ENCODE peak calls at places on chromosomes 12 and 14, in ten cellular contexts. V is RWPE1, B is endothelial cell, C is epithelial cell of esophagus, W is transverse colon, Y is GM13976, K is upper lobe of right lung, R is neural progenitor cell, H is activated B cell treated with CpG ODN at 0.5 μM for 24 hours, F is GM06990. Q is an unnamed sample.

GRCh38 chr12:66941150-66941549 is 262.3 kb upstream of the GRIP1 start:
- DNase-seq in V (no peak), B (no peak), C (no peak), W (no peak), Y (no peak), K (no peak), R (no peak), H (no peak), F (no peak), Q (no peak)

GRCh38 chr12:31728289-31728916 is 418 bp downstream of the AMN1 start:
- DNase-seq in V (peak), B (no peak), C (peak), W (peak), Y (peak), K (no peak), R (no peak), H (no peak), F (no peak), Q (peak)

GRCh38 chr14:64899958-64900357 is 14.3 kb upstream of the CHURC1 start:
- DNase-seq in V (no peak), B (no peak), C (no peak), W (no peak), Y (no peak), K (no peak), R (no peak), H (no peak), F (no peak), Q (no peak)

GRCh38 chr12:3534511-3534910 is 43.5 kb downstream of the PRMT8 start:
- DNase-seq in V (no peak), B (no peak), C (no peak), W (no peak), Y (no peak), K (no peak), R (no peak), H (no peak), F (no peak), Q (no peak)

GRCh38 chr14:86796221-86797074 is 1196.5 kb downstream of the GALC start:
- DNase-seq in V (no peak), B (no peak), C (no peak), W (no peak), Y (no peak), K (no peak), R (no peak), H (no peak), F (no peak), Q (no peak)

GRCh38 chr12:3214508-3215365 is 137.6 kb downstream of the TSPAN9 start:
- DNase-seq in V (no peak), B (no peak), C (peak), W (no peak), Y (no peak), K (no peak), R (peak), H (no peak), F (no peak), Q (no peak)

GRCh38 chr14:104462651-104463630 is 116.6 kb upstream of the C14orf180 start:
- DNase-seq in V (no peak), B (no peak), C (peak), W (no peak), Y (no peak), K (no peak), R (no peak), H (no peak), F (no peak), Q (no peak)

GRCh38 chr12:57142727-57143126 is 4.7 kb downstream of the LRP1-AS start:
- DNase-seq in V (no peak), B (no peak), C (no peak), W (no peak), Y (no peak), K (no peak), R (no peak), H (no peak), F (no peak), Q (no peak)

GRCh38 chr12:70744133-70744532 is 106.9 kb upstream of the PTPRB start:
- DNase-seq in V (peak), B (no peak), C (peak), W (no peak), Y (no peak), K (no peak), R (no peak), H (no peak), F (no peak), Q (no peak)

GRCh38 chr12:57539134-57539768 is 7.7 kb downstream of the DCTN2 start:
- DNase-seq in V (no peak), B (no peak), C (no peak), W (no peak), Y (no peak), K (peak), R (no peak), H (no peak), F (no peak), Q (no peak)

GRCh38 chr12:109212460-109213115 is 96.2 kb downstream of the ACACB start:
- DNase-seq in V (no peak), B (no peak), C (no peak), W (no peak), Y (no peak), K (no peak), R (no peak), H (no peak), F (no peak), Q (no peak)

GRCh38 chr12:124874188-124874587 is 10.5 kb upstream of the SCARB1 start:
- DNase-seq in V (no peak), B (no peak), C (no peak), W (no peak), Y (no peak), K (no peak), R (no peak), H (no peak), F (no peak), Q (no peak)

GRCh38 chr14:81655423-81656314 is 122.0 kb upstream of the SEL1L start:
- DNase-seq in V (no peak), B (no peak), C (peak), W (no peak), Y (no peak), K (no peak), R (no peak), H (no peak), F (no peak), Q (no peak)

GRCh38 chr14:50947446-50947845 is 3.2 kb upstream of the PYGL start:
- DNase-seq in V (no peak), B (no peak), C (peak), W (no peak), Y (no peak), K (no peak), R (no peak), H (no peak), F (no peak), Q (no peak)

GRCh38 chr14:65449647-65450046 is 37.1 kb downstream of the FUT8 start:
- DNase-seq in V (no peak), B (no peak), C (no peak), W (no peak), Y (no peak), K (no peak), R (no peak), H (no peak), F (no peak), Q (no peak)

GRCh38 chr12:132497514-132498405 is 7.8 kb downstream of the FBRSL1 start:
- DNase-seq in V (no peak), B (no peak), C (no peak), W (no peak), Y (no peak), K (no peak), R (no peak), H (no peak), F (no peak), Q (no peak)

GRCh38 chr12:105378821-105379400 is 48.4 kb downstream of the C12orf75 start:
- DNase-seq in V (no peak), B (peak), C (no peak), W (no peak), Y (no peak), K (no peak), R (no peak), H (no peak), F (no peak), Q (no peak)

GRCh38 chr14:102248121-102248520 is 56.8 kb downstream of the MOK start:
- DNase-seq in V (no peak), B (no peak), C (no peak), W (no peak), Y (no peak), K (no peak), R (no peak), H (no peak), F (no peak), Q (no peak)

GRCh38 chr12:24494401-24494800 is 454.5 kb downstream of the BCAT1 start:
- DNase-seq in V (no peak), B (no peak), C (no peak), W (no peak), Y (no peak), K (no peak), R (no peak), H (no peak), F (no peak), Q (no peak)

GRCh38 chr12:104456417-104456949 is at the start of gene CHST11:
- DNase-seq in V (peak), B (peak), C (peak), W (peak), Y (peak), K (peak), R (peak), H (peak), F (peak), Q (peak)

GRCh38 chr14:95215094-95215493 is 57.8 kb upstream of the DICER1 start:
- DNase-seq in V (no peak), B (no peak), C (no peak), W (no peak), Y (no peak), K (no peak), R (no peak), H (no peak), F (no peak), Q (no peak)

GRCh38 chr14:94612174-94612573 is at the start of gene SERPINA3:
- DNase-seq in V (no peak), B (no peak), C (no peak), W (no peak), Y (no peak), K (no peak), R (no peak), H (no peak), F (no peak), Q (no peak)

GRCh38 chr12:125070117-125070516 is 4.9 kb downstream of the AACS start:
- DNase-seq in V (no peak), B (no peak), C (no peak), W (no peak), Y (no peak), K (no peak), R (peak), H (no peak), F (no peak), Q (no peak)

GRCh38 chr12:113860059-113860820 is 105.9 kb downstream of the RBM19 start:
- DNase-seq in V (no peak), B (no peak), C (no peak), W (no peak), Y (no peak), K (no peak), R (peak), H (no peak), F (no peak), Q (no peak)

GRCh38 chr12:119512772-119513497 is 80.6 kb upstream of the TMEM233 start:
- DNase-seq in V (peak), B (peak), C (peak), W (no peak), Y (peak), K (no peak), R (peak), H (no peak), F (no peak), Q (no peak)

GRCh38 chr14:77278461-77279230 is 7.6 kb upstream of the NGB start:
- DNase-seq in V (no peak), B (no peak), C (no peak), W (no peak), Y (no peak), K (no peak), R (no peak), H (no peak), F (no peak), Q (no peak)

GRCh38 chr14:46788994-46789393 is 137.4 kb upstream of the RPL10L start:
- DNase-seq in V (no peak), B (no peak), C (no peak), W (no peak), Y (no peak), K (no peak), R (no peak), H (no peak), F (no peak), Q (no peak)

GRCh38 chr12:45204757-45205156 is 11.1 kb upstream of the ANO6 start:
- DNase-seq in V (no peak), B (no peak), C (no peak), W (no peak), Y (no peak), K (no peak), R (no peak), H (no peak), F (no peak), Q (no peak)

GRCh38 chr12:33265037-33265436 is 174.6 kb downstream of the SYT10 start:
- DNase-seq in V (no peak), B (no peak), C (peak), W (no peak), Y (no peak), K (no peak), R (no peak), H (no peak), F (no peak), Q (no peak)

GRCh38 chr12:75977952-75978671 is 53.5 kb downstream of the PHLDA1 start:
- DNase-seq in V (peak), B (peak), C (peak), W (peak), Y (peak), K (no peak), R (no peak), H (peak), F (peak), Q (peak)
- TF ChIP-seq CTCF in V (no peak), B (no peak), C (no peak), W (peak), Y (no peak), K (no peak), R (no peak), H (no peak), F (no peak), Q (no peak)

DNA sequence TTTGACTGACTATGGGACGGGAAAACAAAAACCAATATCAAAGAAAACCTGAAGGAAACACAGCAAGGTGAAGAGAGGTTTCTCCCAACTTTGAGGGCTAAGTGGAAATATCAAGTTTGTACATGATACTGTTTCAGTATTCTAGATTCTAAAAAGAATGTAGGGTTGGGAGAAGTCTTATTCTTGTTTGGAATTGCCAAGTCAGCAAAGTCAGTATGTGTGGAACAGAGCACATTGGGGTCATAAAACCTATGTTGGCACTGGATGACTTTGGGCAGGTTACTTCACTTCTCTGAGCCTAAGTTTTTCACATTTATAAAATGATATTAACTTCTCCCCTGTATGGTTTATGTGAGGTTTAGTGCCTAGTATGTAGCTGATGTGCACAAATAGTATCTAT is 182.2 kb downstream of the ANO4 start:
- DNase-seq in V (no peak), B (no peak), C (no peak), W (no peak), Y (no peak), K (no peak), R (no peak), H (no peak), F (no peak), Q (no peak)
- TF ChIP-seq CTCF in V (no peak), B (no peak), C (no peak), W (no peak), Y (no peak), K (no peak), R (no peak), H (no peak), F (no peak), Q (no peak)

GRCh38 chr14:36973806-36974442 is 198.5 kb downstream of the SLC25A21 start:
- DNase-seq in V (peak), B (no peak), C (peak), W (no peak), Y (no peak), K (no peak), R (no peak), H (no peak), F (no peak), Q (no peak)

GRCh38 chr14:36974985-36975384 is 197.4 kb downstream of the SLC25A21 start:
- DNase-seq in V (no peak), B (no peak), C (peak), W (no peak), Y (no peak), K (no peak), R (no peak), H (no peak), F (no peak), Q (no peak)

GRCh38 chr14:36979863-36980262 is 192.5 kb downstream of the SLC25A21 start:
- DNase-seq in V (no peak), B (no peak), C (no peak), W (no peak), Y (no peak), K (no peak), R (no peak), H (no peak), F (no peak), Q (no peak)

GRCh38 chr14:36976571-36977023 is 195.8 kb downstream of the SLC25A21 start:
- DNase-seq in V (no peak), B (no peak), C (peak), W (no peak), Y (no peak), K (no peak), R (no peak), H (no peak), F (no peak), Q (no peak)

DNA sequence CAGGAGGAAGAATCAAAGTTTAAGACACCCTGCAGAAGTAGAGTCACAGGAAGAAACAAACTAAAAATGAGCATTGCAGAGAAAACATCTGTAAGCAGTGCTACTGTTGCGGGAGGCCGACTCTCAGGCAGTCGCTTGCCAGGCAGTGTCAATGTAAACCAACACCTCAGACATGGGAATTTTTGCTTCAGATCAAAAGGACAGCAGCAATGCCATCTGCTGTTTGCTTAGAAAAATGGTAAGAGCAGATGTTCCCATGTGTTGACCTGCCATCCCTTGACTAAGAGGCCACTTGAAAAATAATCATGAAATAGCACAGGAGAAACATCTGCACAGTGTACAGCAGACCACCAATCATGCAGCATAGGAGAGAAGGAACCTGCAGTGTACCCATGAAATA is 196.6 kb downstream of the SLC25A21 start:
- DNase-seq in V (no peak), B (no peak), C (peak), W (no peak), Y (no peak), K (no peak), R (no peak), H (no peak), F (no peak), Q (no peak)
- TF ChIP-seq CTCF in V (no peak), B (no peak), C (peak), W (no peak), Y (no peak), K (no peak), R (no peak), H (no peak), F (no peak), Q (no peak)

DNA sequence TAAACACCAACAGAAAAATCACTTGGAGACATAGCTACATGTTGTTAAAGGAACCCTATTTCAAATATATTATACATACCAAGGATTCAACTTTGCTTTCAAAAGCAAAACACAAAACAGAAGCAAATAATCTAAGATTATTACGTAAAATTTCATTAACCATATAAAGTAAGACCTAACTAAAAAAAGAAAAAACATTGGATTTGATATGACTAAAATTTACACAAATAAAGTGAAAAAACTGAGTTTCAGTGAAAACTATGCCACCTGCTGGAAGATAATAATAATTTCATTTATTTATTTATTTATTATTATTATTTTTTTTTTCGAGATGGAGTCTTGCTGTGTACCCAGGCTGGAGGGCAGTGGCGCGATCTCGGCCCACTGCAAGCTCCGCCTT is 45.2 kb downstream of the WDHD1 start:
- DNase-seq in V (no peak), B (no peak), C (no peak), W (no peak), Y (no peak), K (no peak), R (no peak), H (no peak), F (no peak), Q (no peak)
- TF ChIP-seq CTCF in V (no peak), B (peak), C (no peak), W (no peak), Y (no peak), K (peak), R (peak), H (no peak), F (no peak), Q (no peak)

DNA sequence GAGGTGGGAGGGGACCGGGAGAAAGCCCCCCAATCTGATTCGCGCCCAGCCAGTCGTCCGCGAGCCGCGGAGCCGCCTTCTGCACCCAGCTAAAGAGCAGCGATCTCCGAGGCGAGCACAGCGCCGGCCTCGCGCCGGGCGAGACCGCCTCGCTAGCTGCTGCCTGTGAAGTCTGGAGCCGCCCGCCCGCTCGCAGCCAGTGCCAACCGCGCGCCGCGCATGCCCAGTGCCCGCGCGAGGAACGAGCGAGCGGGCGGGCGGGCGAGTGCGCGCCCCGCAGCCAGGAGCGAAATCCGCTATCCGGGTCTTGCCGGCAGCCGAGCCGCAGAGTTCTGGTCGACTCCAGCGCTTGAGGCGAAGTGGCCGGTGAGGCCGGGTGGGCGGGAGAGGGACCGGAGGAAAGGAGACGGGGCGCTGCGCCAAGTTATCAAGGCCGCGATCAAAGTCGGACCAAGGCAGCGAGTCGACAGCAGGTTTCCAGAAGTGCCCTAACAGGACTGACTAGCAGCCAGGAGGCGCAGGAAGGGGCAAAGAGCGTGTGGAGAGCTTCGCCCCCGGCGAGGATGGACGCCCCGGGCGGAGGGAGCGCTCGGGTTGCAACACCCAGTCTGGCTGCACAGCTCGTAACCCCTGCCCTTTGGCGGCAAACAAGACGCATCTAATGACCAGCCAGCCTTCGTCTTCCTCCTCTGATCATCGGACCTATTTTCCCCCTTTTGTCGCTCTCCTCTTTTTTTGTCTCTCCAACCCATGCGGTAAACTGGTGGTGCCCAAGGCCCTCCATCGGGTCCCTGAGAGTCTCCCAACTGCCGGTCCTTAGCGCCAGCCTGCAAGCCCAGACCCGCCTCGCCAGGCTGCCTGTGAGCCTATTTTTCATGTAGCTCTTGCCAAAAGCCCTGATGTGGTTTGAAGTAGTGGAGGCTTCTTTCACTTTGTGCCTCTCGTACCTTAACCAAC is at the start of gene EPS8:
- DNase-seq in V (peak), B (peak), C (peak), W (peak), Y (peak), K (peak), R (peak), H (peak), F (peak), Q (peak)
- TF ChIP-seq CTCF in V (no peak), B (no peak), C (peak), W (no peak), Y (no peak), K (no peak), R (no peak), H (no peak), F (no peak), Q (no peak)

GRCh38 chr12:94980577-94980976 is 22.9 kb downstream of the NDUFA12 start:
- DNase-seq in V (no peak), B (no peak), C (no peak), W (no peak), Y (no peak), K (no peak), R (no peak), H (no peak), F (no peak), Q (no peak)
- TF ChIP-seq CTCF in V (peak), B (no peak), C (peak), W (no peak), Y (peak), K (no peak), R (peak), H (no peak), F (no peak), Q (peak)

Q was measured in GM13977.